ENCODE peak calls at places on chromosomes 11 and 22, in six cellular contexts. R is GM13977, P is thoracic aorta, D is fibroblast of lung, C is HFF-Myc, Z is A549. I is an unnamed sample.
A peak's percentile ranks its signal among the peaks of the same experiment; 100 is the strongest.

GRCh38 chr11:72627594-72628281 is 46.5 kb downstream of the PDE2A start:
- DNase-seq in R (no peak), P (no peak), D (no peak), C (no peak), Z (no peak), I (no peak)

GRCh38 chr11:103525069-103525468 is 415.8 kb downstream of the DYNC2H1 start:
- DNase-seq in R (no peak), P (no peak), D (peak; percentile 30), C (peak; percentile 50), Z (no peak), I (no peak)

GRCh38 chr11:36427876-36428275 is 82.2 kb downstream of the TRAF6 start:
- DNase-seq in R (no peak), P (no peak), D (no peak), C (no peak), Z (no peak), I (no peak)

GRCh38 chr11:35274909-35275807 is 136.2 kb downstream of the CD44 start:
- DNase-seq in R (no peak), P (peak; percentile 47), D (peak; percentile 33), C (no peak), Z (peak; percentile 45), I (peak; percentile 41)

GRCh38 chr11:45663486-45664375 is 1.7 kb downstream of the CHST1 start:
- DNase-seq in R (no peak), P (no peak), D (no peak), C (no peak), Z (no peak), I (no peak)

GRCh38 chr11:118883368-118884071 is at the start of gene CXCR5:
- DNase-seq in R (peak; percentile 80), P (no peak), D (no peak), C (no peak), Z (no peak), I (peak; percentile 60)

GRCh38 chr11:47225552-47226137 is 10.9 kb downstream of the DDB2 start:
- DNase-seq in R (no peak), P (no peak), D (peak; percentile 33), C (no peak), Z (no peak), I (peak; percentile 54)

GRCh38 chr22:36368359-36368983 is 19.3 kb downstream of the MYH9 start:
- DNase-seq in R (no peak), P (no peak), D (peak; percentile 58), C (peak; percentile 67), Z (peak; percentile 57), I (peak; percentile 68)

GRCh38 chr11:83611616-83612015 is 325.4 kb upstream of the CCDC90B start:
- DNase-seq in R (no peak), P (no peak), D (no peak), C (no peak), Z (no peak), I (no peak)

GRCh38 chr11:14768789-14769188 is 123.2 kb downstream of the CYP2R1 start:
- DNase-seq in R (peak; percentile 17), P (no peak), D (no peak), C (no peak), Z (no peak), I (peak; percentile 32)

GRCh38 chr11:56885182-56885581 is 103.5 kb upstream of the OR5AK2 start:
- DNase-seq in R (no peak), P (no peak), D (no peak), C (no peak), Z (peak; percentile 60), I (no peak)

GRCh38 chr11:66113132-66113856 is 43.2 kb downstream of the PACS1 start:
- DNase-seq in R (no peak), P (no peak), D (peak; percentile 58), C (peak; percentile 53), Z (peak; percentile 89), I (no peak)

GRCh38 chr22:18997925-18998315 is 61.8 kb upstream of the PRODH start:
- DNase-seq in R (no peak), P (no peak), D (no peak), C (no peak), Z (no peak), I (no peak)

GRCh38 chr11:12179019-12179418 is 68.6 kb downstream of the MICAL2 start:
- DNase-seq in R (no peak), P (no peak), D (no peak), C (no peak), Z (no peak), I (no peak)

GRCh38 chr11:68211546-68211945 is 1.6 kb downstream of the KMT5B start:
- DNase-seq in R (no peak), P (no peak), D (no peak), C (no peak), Z (no peak), I (peak; percentile 43)

GRCh38 chr22:33272180-33272579 is 214.0 kb upstream of the SYN3 start:
- DNase-seq in R (no peak), P (no peak), D (no peak), C (no peak), Z (peak; percentile 14), I (no peak)

GRCh38 chr11:96464695-96465307 is 75.0 kb downstream of the JRKL start:
- DNase-seq in R (peak; percentile 58), P (no peak), D (peak; percentile 89), C (peak; percentile 56), Z (peak; percentile 72), I (no peak)

GRCh38 chr22:36486619-36487384 is 5.4 kb upstream of the TXN2 start:
- DNase-seq in R (no peak), P (no peak), D (peak; percentile 61), C (no peak), Z (peak; percentile 49), I (peak; percentile 80)

GRCh38 chr22:22839570-22840314 is 47.9 kb upstream of the IGLL5 start:
- DNase-seq in R (no peak), P (no peak), D (no peak), C (no peak), Z (no peak), I (no peak)

GRCh38 chr11:7467652-7468051 is 17.7 kb upstream of the OLFML1 start:
- DNase-seq in R (peak; percentile 45), P (no peak), D (no peak), C (no peak), Z (no peak), I (peak; percentile 64)

GRCh38 chr11:92449222-92449621 is 224.6 kb downstream of the FAT3 start:
- DNase-seq in R (no peak), P (no peak), D (no peak), C (no peak), Z (no peak), I (no peak)

GRCh38 chr11:116328851-116329250 is 443.9 kb downstream of the BUD13 start:
- DNase-seq in R (no peak), P (no peak), D (no peak), C (no peak), Z (no peak), I (no peak)

GRCh38 chr22:49404020-49404419 is 423.7 kb downstream of the BRD1 start:
- DNase-seq in R (no peak), P (no peak), D (no peak), C (no peak), Z (no peak), I (no peak)

DNA sequence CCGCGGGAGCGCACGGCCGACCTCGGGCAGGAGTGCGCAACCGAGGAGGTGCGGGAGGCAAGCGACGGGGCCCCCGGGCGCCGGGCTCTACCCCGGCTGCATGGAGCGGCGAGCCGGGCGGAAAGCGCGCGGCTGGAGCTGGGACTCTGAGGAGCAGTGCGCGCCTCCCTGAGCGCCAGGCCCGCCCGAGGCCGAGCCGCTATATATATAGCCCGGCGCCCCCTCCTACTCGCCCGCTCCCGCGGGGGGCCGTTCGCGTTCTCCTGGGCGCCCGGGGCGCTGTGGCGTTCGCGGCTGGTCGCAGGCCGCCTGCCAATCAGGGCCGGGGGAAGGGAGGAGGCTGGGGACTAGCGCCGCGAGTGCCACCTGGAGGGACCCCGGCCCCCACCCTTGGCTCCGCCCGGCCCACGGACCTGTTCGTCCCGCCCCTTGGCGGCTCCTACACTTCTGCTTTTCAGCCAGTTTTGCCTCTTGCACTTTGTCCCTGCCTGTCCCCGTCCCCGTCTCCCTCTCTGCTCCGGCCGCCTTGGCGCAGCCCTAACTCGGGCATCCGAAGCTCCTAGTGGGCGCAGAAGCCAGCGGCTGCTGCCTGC is at the start of gene FGF4:
- DNase-seq in R (no peak), P (no peak), D (no peak), C (no peak), Z (no peak), I (no peak)
- TF ChIP-seq CTCF in R (no peak), P (no peak), D (no peak), C (no peak), Z (no peak), I (no peak)

GRCh38 chr11:64536396-64536935 is 54.6 kb upstream of the SLC22A12 start:
- DNase-seq in R (no peak), P (no peak), D (peak; percentile 4), C (no peak), Z (no peak), I (no peak)
- TF ChIP-seq CTCF in R (no peak), P (no peak), D (no peak), C (no peak), Z (no peak), I (no peak)

GRCh38 chr11:63826471-63827190 is 12.3 kb upstream of the MARK2 start:
- DNase-seq in R (peak; percentile 3), P (no peak), D (no peak), C (no peak), Z (no peak), I (no peak)
- TF ChIP-seq CTCF in R (no peak), P (no peak), D (no peak), C (no peak), Z (no peak), I (no peak)

GRCh38 chr11:41612415-41612814 is 153.0 kb upstream of the LRRC4C start:
- DNase-seq in R (no peak), P (no peak), D (no peak), C (no peak), Z (no peak), I (no peak)
- TF ChIP-seq CTCF in R (peak; percentile 23), P (no peak), D (no peak), C (no peak), Z (no peak), I (no peak)

GRCh38 chr22:39622881-39623367 is 52.4 kb downstream of the CACNA1I start:
- DNase-seq in R (peak; percentile 80), P (no peak), D (peak; percentile 22), C (no peak), Z (peak; percentile 46), I (peak; percentile 83)
- TF ChIP-seq CTCF in R (peak; percentile 72), P (peak; percentile 22), D (peak; percentile 32), C (peak; percentile 67), Z (peak; percentile 47), I (peak; percentile 72)

DNA sequence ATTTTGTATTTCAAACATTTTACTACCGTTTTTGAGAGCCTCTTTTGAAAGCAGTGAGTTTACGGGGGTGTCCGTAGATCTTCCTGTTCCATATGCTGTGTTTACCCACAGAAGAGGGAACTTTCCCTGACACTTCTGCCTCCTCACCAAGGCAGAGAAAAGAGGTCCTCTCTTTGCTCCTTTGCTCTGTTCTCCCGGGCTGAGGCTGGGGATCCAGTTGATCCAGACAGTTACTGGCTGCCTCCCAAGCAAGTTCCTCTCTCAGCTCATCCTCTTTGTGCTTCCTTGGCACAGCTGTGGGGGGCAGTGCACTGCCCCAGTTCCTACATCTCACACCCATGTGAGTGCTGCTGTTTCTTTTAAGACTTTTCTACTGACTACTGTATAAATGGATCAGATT is 813.7 kb downstream of the NTM start:
- DNase-seq in R (no peak), P (no peak), D (no peak), C (no peak), Z (no peak), I (no peak)
- TF ChIP-seq CTCF in R (no peak), P (no peak), D (no peak), C (no peak), Z (no peak), I (no peak)

GRCh38 chr22:46833228-46833627 is 70.8 kb downstream of the TBC1D22A start:
- DNase-seq in R (no peak), P (no peak), D (no peak), C (no peak), Z (peak; percentile 44), I (no peak)
- TF ChIP-seq CTCF in R (no peak), P (no peak), D (no peak), C (no peak), Z (no peak), I (no peak)

GRCh38 chr22:30866811-30867271 is 101.7 kb downstream of the MORC2 start:
- DNase-seq in R (no peak), P (no peak), D (no peak), C (no peak), Z (peak; percentile 22), I (peak; percentile 8)
- TF ChIP-seq CTCF in R (no peak), P (no peak), D (no peak), C (peak; percentile 7), Z (no peak), I (no peak)